ENCODE peak calls at places on chromosomes 16 and 17, in four cellular contexts. B, N, S and F are unnamed samples.

GRCh38 chr17:68255731-68256538 is 8.1 kb downstream of the AMZ2 start:
- DNase-seq in B (no peak), N (no peak), S (no peak), F (no peak)

GRCh38 chr16:66346221-66346620 is 20.3 kb upstream of the CDH5 start:
- DNase-seq in B (no peak), N (no peak), S (no peak), F (no peak)

GRCh38 chr16:16150878-16151152 is 72.5 kb downstream of the ABCC6 start:
- DNase-seq in B (no peak), N (no peak), S (no peak), F (no peak)

GRCh38 chr17:9755083-9755482 is 36.3 kb downstream of the DHRS7C start:
- DNase-seq in B (no peak), N (no peak), S (no peak), F (no peak)

GRCh38 chr16:76579277-76579676 is 302.1 kb downstream of the CNTNAP4 start:
- DNase-seq in B (no peak), N (no peak), S (no peak), F (no peak)

GRCh38 chr17:850828-851759 is 68.9 kb downstream of the MRM3 start:
- DNase-seq in B (no peak), N (no peak), S (no peak), F (no peak)

GRCh38 chr17:51500454-51500853 is 240.1 kb downstream of the UTP18 start:
- DNase-seq in B (no peak), N (no peak), S (no peak), F (no peak)

GRCh38 chr16:48629016-48629415 is 19.0 kb upstream of the N4BP1 start:
- DNase-seq in B (no peak), N (no peak), S (no peak), F (no peak)

GRCh38 chr17:47278561-47278960 is 24.9 kb downstream of the ITGB3 start:
- DNase-seq in B (no peak), N (no peak), S (no peak), F (no peak)

GRCh38 chr16:10787304-10787703 is 31.3 kb downstream of the TVP23A start:
- DNase-seq in B (no peak), N (no peak), S (no peak), F (no peak)

GRCh38 chr16:48963901-48964615 is 317.6 kb downstream of the CBLN1 start:
- DNase-seq in B (no peak), N (no peak), S (no peak), F (no peak)

GRCh38 chr17:21689604-21690003 is 2.7 kb upstream of the KCNJ18 start:
- DNase-seq in B (no peak), N (peak), S (no peak), F (peak)

GRCh38 chr17:41547378-41547841 is 19.3 kb upstream of the KRT19 start:
- DNase-seq in B (no peak), N (peak), S (no peak), F (no peak)

GRCh38 chr17:18988546-18989173 is 15.9 kb downstream of the FAM83G start:
- DNase-seq in B (peak), N (no peak), S (peak), F (no peak)

GRCh38 chr17:77419095-77419494 is 278.3 kb downstream of the SEC14L1 start:
- DNase-seq in B (no peak), N (no peak), S (no peak), F (no peak)

GRCh38 chr17:44084131-44084538 is 13.6 kb downstream of the G6PC3 start:
- DNase-seq in B (no peak), N (no peak), S (no peak), F (no peak)

GRCh38 chr16:48317614-48318013 is 67.6 kb downstream of the SIAH1 start:
- DNase-seq in B (no peak), N (no peak), S (no peak), F (no peak)

GRCh38 chr17:1035546-1036170 is 38.7 kb downstream of the TIMM22 start:
- DNase-seq in B (no peak), N (no peak), S (no peak), F (no peak)

GRCh38 chr16:84648595-84649510 is 542 bp downstream of the KLHL36 start:
- DNase-seq in B (peak), N (peak), S (peak), F (peak)

GRCh38 chr17:34719569-34719968 is 140.2 kb downstream of the TMEM132E start:
- DNase-seq in B (no peak), N (no peak), S (no peak), F (no peak)

GRCh38 chr17:64187093-64187895 is 57.4 kb upstream of the ERN1 start:
- DNase-seq in B (no peak), N (no peak), S (no peak), F (no peak)

GRCh38 chr16:74190292-74190691 is 106.3 kb upstream of the PSMD7 start:
- DNase-seq in B (no peak), N (no peak), S (no peak), F (no peak)

GRCh38 chr17:44759916-44760243 is 1.1 kb downstream of the ADAM11 start:
- DNase-seq in B (no peak), N (no peak), S (no peak), F (no peak)

GRCh38 chr17:19651461-19652238 is 3.1 kb downstream of the ALDH3A2 start:
- DNase-seq in B (no peak), N (no peak), S (no peak), F (no peak)

GRCh38 chr17:45263477-45263860 is 1.6 kb upstream of the SPATA32 start:
- DNase-seq in B (no peak), N (no peak), S (no peak), F (no peak)

GRCh38 chr16:85378145-85379040 is 234.7 kb upstream of the GSE1 start:
- DNase-seq in B (no peak), N (no peak), S (no peak), F (peak)

GRCh38 chr17:66301864-66302741 is at the start of gene PRKCA:
- DNase-seq in B (peak), N (peak), S (peak), F (peak)

GRCh38 chr16:10918294-10919002 is 23.8 kb downstream of the DEXI start:
- DNase-seq in B (peak), N (peak), S (peak), F (peak)

GRCh38 chr17:79033046-79033616 is 9.2 kb downstream of the C1QTNF1 start:
- DNase-seq in B (no peak), N (no peak), S (no peak), F (no peak)

GRCh38 chr17:76567634-76568432 is 17.8 kb downstream of the ST6GALNAC2 start:
- DNase-seq in B (no peak), N (no peak), S (no peak), F (peak)

GRCh38 chr17:43367588-43368242 is 31.1 kb upstream of the ARL4D start:
- DNase-seq in B (no peak), N (no peak), S (no peak), F (no peak)

GRCh38 chr16:48503779-48504178 is 106.2 kb downstream of the N4BP1 start:
- DNase-seq in B (no peak), N (peak), S (peak), F (peak)

GRCh38 chr17:3972281-3972731 is 8.1 kb upstream of the ATP2A3 start:
- DNase-seq in B (no peak), N (no peak), S (peak), F (no peak)

GRCh38 chr17:6995500-6996255 is at the start of gene ALOX12:
- DNase-seq in B (no peak), N (peak), S (no peak), F (peak)

DNA sequence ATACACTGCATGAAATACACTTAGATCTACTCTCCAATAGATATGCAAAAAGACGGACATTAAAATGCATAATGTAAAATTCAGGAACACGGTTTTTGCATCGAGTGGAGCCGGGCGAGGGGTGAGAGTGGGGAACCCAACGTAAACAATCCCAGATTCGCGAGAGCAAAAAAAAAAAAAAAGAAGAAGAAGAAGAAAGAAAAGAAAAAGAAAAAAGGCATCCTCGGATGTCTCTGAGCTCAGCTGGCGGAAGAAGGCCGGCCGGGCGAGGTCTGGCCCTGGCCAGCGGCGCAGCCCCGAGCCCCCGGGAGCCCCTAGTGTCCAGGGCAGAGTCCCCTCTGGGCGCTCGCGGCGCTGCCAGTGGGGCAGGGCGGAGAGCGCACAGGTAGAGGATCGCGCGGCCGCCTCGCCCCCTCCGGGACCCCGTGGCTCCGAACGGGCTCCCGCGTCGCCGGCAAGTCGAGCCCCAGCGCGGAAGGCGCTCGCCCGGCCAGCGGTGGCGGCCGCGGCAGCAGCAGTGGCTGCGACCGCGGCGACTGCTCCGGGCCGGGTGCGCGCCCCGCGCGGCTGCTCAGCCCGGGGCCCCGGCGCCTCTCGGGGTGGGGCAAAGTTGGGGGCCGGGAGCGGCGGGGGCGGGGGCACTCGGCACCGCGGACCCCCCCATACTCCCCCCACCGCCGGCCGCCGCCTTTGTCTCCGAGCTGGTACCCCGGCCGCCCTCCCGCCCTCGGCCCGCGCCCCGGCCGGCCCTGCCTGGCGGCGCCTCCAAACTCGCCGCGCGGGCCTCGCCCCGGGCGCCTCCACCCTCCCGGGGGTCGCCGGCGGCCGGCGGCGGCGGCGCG is 9.7 kb upstream of the ZFHX3 start:
- DNase-seq in B (peak), N (peak), S (no peak), F (peak)
- TF ChIP-seq POLR2A in B (peak), N (peak), S (peak), F (peak)

DNA sequence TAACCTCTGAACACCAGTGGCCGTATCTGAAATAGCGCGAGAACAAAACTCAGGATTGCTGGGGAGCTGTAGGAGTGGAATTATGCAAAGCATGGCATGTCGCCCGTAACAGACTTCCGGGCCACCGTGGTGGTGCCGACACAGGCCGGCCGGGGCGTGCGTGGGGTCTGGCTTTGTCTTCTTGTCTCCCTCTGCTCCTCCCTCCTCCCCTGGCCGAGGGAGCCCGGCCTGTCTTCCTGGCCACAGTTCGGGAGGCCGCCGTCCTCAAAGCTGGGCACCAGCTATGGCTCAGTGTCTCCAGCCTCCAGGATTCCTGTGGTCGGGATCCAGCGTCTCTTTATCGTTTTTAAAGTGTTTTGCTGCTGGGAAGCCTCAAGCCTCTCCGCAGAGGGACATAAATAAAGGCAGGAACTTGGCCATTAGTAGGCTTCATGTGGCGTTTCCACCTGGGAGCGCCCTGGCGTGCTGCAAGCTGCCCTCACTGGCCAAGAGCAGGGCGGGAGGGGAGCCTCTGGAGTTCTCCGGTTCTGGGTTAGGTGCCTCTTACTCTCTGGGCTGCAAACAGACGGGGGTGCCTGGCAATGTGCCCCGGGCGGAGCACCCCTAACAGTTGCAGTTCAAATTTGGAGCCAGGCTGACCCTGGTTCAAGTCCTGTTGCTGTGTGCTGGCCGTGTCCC is 22.0 kb upstream of the NPTX1 start:
- DNase-seq in B (no peak), N (peak), S (peak), F (no peak)
- TF ChIP-seq POLR2A in B (no peak), N (no peak), S (no peak), F (no peak)

GRCh38 chr16:398551-399277 is 1.7 kb downstream of the NME4 start:
- DNase-seq in B (no peak), N (no peak), S (no peak), F (no peak)
- TF ChIP-seq POLR2A in B (no peak), N (no peak), S (no peak), F (no peak)

DNA sequence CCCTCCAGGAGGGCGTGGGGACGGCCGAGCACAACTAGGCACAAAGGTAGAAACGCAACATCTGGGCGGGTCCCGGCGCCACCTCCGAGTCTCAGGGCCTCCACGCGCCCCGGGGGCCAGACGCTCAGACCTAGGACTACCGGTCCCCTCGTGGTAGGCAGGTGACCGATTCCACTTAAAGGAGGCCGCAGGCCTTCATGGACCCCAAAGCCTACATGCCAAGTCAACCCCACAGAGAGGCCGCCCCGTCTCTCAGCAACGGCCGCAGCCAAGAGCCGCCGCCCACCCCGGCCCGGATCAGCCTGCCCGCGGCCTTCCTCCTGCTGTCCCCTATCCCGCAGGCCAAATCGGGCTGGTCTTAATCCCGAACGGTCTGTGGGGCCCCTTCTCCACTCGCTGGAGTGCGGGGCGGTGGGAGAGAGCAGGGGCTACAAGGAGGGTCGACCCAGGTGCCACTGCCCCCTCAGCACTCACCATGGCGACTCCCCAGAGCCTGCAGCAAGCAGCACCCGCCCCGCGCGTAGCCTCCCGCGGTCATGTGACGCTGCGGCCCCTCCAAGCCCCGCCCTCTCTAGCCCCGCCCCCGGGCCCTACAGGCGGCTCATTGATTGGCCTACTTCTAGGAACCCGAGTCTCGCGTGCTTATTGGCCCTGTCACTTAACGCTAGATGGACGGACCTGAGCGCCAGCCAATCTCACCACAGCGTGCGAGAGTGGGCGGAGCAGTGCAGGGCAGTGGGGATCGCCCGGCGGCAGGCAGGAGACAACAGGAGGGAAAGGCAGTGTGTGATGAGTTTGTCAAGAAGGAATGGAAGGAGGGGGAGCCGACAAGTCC is at the start of gene VPS35:
- DNase-seq in B (peak), N (peak), S (peak), F (peak)
- TF ChIP-seq POLR2A in B (peak), N (no peak), S (peak), F (peak)

DNA sequence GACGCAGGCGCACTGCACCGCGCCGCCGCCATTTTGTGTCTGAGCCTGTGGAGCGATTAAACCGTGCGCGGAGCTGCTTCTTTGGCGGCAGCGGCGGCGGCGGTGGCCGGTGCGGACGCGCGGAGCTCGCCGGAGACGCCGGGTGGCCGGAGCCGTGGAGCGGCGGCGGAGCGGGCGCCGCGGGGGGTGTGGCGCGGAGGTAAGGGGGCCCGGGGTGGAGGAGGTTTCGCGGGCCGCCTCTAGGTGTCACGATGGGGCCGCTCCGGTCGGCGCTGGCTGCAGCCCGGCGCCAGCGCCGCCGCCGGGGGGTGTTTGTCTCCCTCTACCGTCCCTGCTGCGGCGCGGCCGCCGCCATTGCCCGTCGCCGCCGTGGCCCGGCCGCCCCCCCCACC is at the start of gene CTCF:
- DNase-seq in B (peak), N (peak), S (peak), F (peak)
- TF ChIP-seq POLR2A in B (no peak), N (no peak), S (no peak), F (no peak)

GRCh38 chr16:22007509-22008214 is at the start of gene MOSMO:
- DNase-seq in B (peak), N (peak), S (peak), F (peak)

GRCh38 chr16:22006636-22007035 is 1.3 kb upstream of the MOSMO start:
- DNase-seq in B (no peak), N (no peak), S (no peak), F (no peak)

GRCh38 chr16:22010902-22011301 is 3.0 kb downstream of the MOSMO start:
- DNase-seq in B (no peak), N (no peak), S (no peak), F (no peak)

GRCh38 chr16:22007159-22007508 is 777 bp upstream of the MOSMO start:
- DNase-seq in B (no peak), N (no peak), S (no peak), F (no peak)

DNA sequence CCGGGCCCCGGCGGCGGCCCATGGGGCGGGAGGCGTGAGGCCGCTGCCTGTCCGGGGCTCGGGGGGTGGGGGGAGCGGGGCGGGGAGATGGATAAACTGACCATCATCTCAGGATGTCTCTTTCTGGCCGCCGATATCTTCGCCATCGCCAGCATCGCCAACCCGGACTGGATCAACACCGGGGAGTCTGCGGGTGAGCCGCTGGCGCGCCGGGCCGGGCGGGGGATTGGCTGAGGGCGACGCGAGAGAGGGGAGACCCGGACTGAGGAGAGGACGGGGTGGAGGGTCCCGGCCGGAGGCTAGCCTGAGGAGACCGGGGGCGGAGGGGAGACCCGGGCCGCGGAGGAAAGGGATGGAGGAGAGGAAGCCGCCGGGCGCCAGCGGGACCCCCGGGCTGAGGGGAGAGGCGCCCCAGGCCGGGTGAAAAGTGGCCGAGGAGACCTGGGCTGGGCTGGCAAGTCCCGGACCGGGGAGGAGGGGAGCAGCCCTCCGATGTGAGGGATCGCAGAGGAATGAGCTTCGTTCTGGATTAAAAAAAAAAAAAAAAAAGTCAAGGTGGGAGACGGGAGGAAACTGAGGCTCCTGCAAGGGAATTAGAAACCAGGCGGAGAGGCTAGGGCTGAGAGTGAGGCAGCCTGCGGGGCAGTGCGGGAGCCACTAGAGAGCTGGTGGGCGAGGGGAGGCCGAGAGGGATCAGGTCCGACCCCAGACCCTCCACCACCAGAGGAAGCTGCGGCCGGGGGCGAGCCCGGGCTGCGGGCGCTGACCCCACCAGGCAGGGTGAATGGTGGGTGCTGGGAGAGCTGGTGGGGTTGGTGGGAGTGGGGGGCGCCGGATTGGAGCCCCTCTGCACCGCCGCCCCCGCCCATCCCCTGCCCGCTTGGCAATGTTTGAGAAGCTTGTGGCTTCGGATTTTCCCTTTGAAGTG is 568 bp downstream of the MOSMO start:
- DNase-seq in B (peak), N (peak), S (peak), F (peak)
- TF ChIP-seq POLR2A in B (no peak), N (no peak), S (no peak), F (no peak)

GRCh38 chr17:17811381-17812210 is 25.2 kb downstream of the SREBF1 start:
- DNase-seq in B (no peak), N (peak), S (no peak), F (peak)

GRCh38 chr17:17808706-17809432 is 27.9 kb downstream of the SREBF1 start:
- DNase-seq in B (no peak), N (no peak), S (no peak), F (peak)

GRCh38 chr17:17809527-17810373 is 27.0 kb downstream of the SREBF1 start:
- DNase-seq in B (no peak), N (peak), S (no peak), F (peak)

GRCh38 chr17:17812211-17813054 is 24.4 kb downstream of the SREBF1 start:
- DNase-seq in B (peak), N (peak), S (peak), F (peak)

GRCh38 chr17:17810374-17811248 is 26.2 kb downstream of the SREBF1 start:
- DNase-seq in B (no peak), N (peak), S (no peak), F (peak)
- TF ChIP-seq POLR2A in B (no peak), N (no peak), S (no peak), F (no peak)